ENCODE peak calls at places on chromosomes 12 and 14, in five cellular contexts. One of them, this sample, is unnamed.

GRCh38 chr14:104794641-104795467 is 694 bp downstream of the AKT1 start:
- DNase-seq in left ventricle myocardium superior: peak; percentile 65
- DNase-seq in T47D: no peak
- DNase-seq in nephron progenitor cell: peak; percentile 48
- DNase-seq in memory B cell: peak; percentile 47
- DNase-seq in this sample: no peak

GRCh38 chr14:50744242-50744641 is 76.1 kb upstream of the SAV1 start:
- DNase-seq in left ventricle myocardium superior: no peak
- DNase-seq in T47D: no peak
- DNase-seq in nephron progenitor cell: no peak
- DNase-seq in memory B cell: no peak
- DNase-seq in this sample: no peak

GRCh38 chr14:59278111-59278510 is 89.6 kb downstream of the DAAM1 start:
- DNase-seq in left ventricle myocardium superior: no peak
- DNase-seq in T47D: no peak
- DNase-seq in nephron progenitor cell: no peak
- DNase-seq in memory B cell: no peak
- DNase-seq in this sample: no peak

GRCh38 chr14:95269493-95269892 is 50.2 kb downstream of the CLMN start:
- DNase-seq in left ventricle myocardium superior: no peak
- DNase-seq in T47D: no peak
- DNase-seq in nephron progenitor cell: no peak
- DNase-seq in memory B cell: no peak
- DNase-seq in this sample: no peak

GRCh38 chr14:82872494-82872893 is 1338.8 kb upstream of the SEL1L start:
- DNase-seq in left ventricle myocardium superior: no peak
- DNase-seq in T47D: no peak
- DNase-seq in nephron progenitor cell: peak; percentile 30
- DNase-seq in memory B cell: no peak
- DNase-seq in this sample: no peak

GRCh38 chr14:100440758-100441203 is 117.6 kb downstream of the SLC25A47 start:
- DNase-seq in left ventricle myocardium superior: no peak
- DNase-seq in T47D: no peak
- DNase-seq in nephron progenitor cell: no peak
- DNase-seq in memory B cell: no peak
- DNase-seq in this sample: no peak

GRCh38 chr14:37081220-37081619 is 91.2 kb downstream of the SLC25A21 start:
- DNase-seq in left ventricle myocardium superior: no peak
- DNase-seq in T47D: no peak
- DNase-seq in nephron progenitor cell: no peak
- DNase-seq in memory B cell: no peak
- DNase-seq in this sample: no peak

GRCh38 chr14:76326918-76327689 is 48.8 kb upstream of the ESRRB start:
- DNase-seq in left ventricle myocardium superior: no peak
- DNase-seq in T47D: no peak
- DNase-seq in nephron progenitor cell: no peak
- DNase-seq in memory B cell: no peak
- DNase-seq in this sample: no peak

GRCh38 chr12:69585189-69586062 is at the start of gene CCT2:
- DNase-seq in left ventricle myocardium superior: peak; percentile 98
- DNase-seq in T47D: peak; percentile 92
- DNase-seq in nephron progenitor cell: peak; percentile 96
- DNase-seq in memory B cell: peak; percentile 91
- DNase-seq in this sample: peak; percentile 95

GRCh38 chr12:111271674-111272418 is 97.0 kb downstream of the PHETA1 start:
- DNase-seq in left ventricle myocardium superior: no peak
- DNase-seq in T47D: no peak
- DNase-seq in nephron progenitor cell: no peak
- DNase-seq in memory B cell: no peak
- DNase-seq in this sample: no peak

GRCh38 chr12:131775904-131776889 is 52.0 kb upstream of the MMP17 start:
- DNase-seq in left ventricle myocardium superior: no peak
- DNase-seq in T47D: no peak
- DNase-seq in nephron progenitor cell: no peak
- DNase-seq in memory B cell: peak; percentile 27
- DNase-seq in this sample: peak; percentile 28

GRCh38 chr14:72699852-72700257 is 194.0 kb downstream of the DPF3 start:
- DNase-seq in left ventricle myocardium superior: peak; percentile 40
- DNase-seq in T47D: no peak
- DNase-seq in nephron progenitor cell: no peak
- DNase-seq in memory B cell: no peak
- DNase-seq in this sample: no peak

GRCh38 chr12:19779393-19780056 is 340.2 kb downstream of the AEBP2 start:
- DNase-seq in left ventricle myocardium superior: peak; percentile 65
- DNase-seq in T47D: no peak
- DNase-seq in nephron progenitor cell: peak; percentile 55
- DNase-seq in memory B cell: no peak
- DNase-seq in this sample: no peak

GRCh38 chr14:99986416-99986815 is 78.8 kb upstream of the EVL start:
- DNase-seq in left ventricle myocardium superior: no peak
- DNase-seq in T47D: no peak
- DNase-seq in nephron progenitor cell: no peak
- DNase-seq in memory B cell: no peak
- DNase-seq in this sample: no peak

GRCh38 chr12:32120419-32120818 is 13.8 kb downstream of the BICD1 start:
- DNase-seq in left ventricle myocardium superior: no peak
- DNase-seq in T47D: no peak
- DNase-seq in nephron progenitor cell: no peak
- DNase-seq in memory B cell: no peak
- DNase-seq in this sample: no peak

GRCh38 chr14:88987516-88987915 is 163.1 kb downstream of the TTC8 start:
- DNase-seq in left ventricle myocardium superior: no peak
- DNase-seq in T47D: no peak
- DNase-seq in nephron progenitor cell: no peak
- DNase-seq in memory B cell: no peak
- DNase-seq in this sample: no peak

GRCh38 chr12:9133243-9133938 is 17.7 kb upstream of the A2M start:
- DNase-seq in left ventricle myocardium superior: no peak
- DNase-seq in T47D: no peak
- DNase-seq in nephron progenitor cell: no peak
- DNase-seq in memory B cell: no peak
- DNase-seq in this sample: no peak

GRCh38 chr14:95486875-95487668 is 29.4 kb downstream of the SYNE3 start:
- DNase-seq in left ventricle myocardium superior: peak; percentile 7
- DNase-seq in T47D: no peak
- DNase-seq in nephron progenitor cell: no peak
- DNase-seq in memory B cell: peak; percentile 39
- DNase-seq in this sample: no peak

GRCh38 chr14:71523630-71524320 is 408.5 kb upstream of the RGS6 start:
- DNase-seq in left ventricle myocardium superior: no peak
- DNase-seq in T47D: no peak
- DNase-seq in nephron progenitor cell: no peak
- DNase-seq in memory B cell: no peak
- DNase-seq in this sample: no peak

GRCh38 chr14:99560946-99561683 is 42.9 kb downstream of the CCDC85C start:
- DNase-seq in left ventricle myocardium superior: peak; percentile 84
- DNase-seq in T47D: no peak
- DNase-seq in nephron progenitor cell: no peak
- DNase-seq in memory B cell: no peak
- DNase-seq in this sample: no peak

GRCh38 chr12:117662220-117662619 is 300.8 kb upstream of the NOS1 start:
- DNase-seq in left ventricle myocardium superior: no peak
- DNase-seq in T47D: no peak
- DNase-seq in nephron progenitor cell: peak; percentile 10
- DNase-seq in memory B cell: no peak
- DNase-seq in this sample: no peak

GRCh38 chr14:32028599-32028998 is 48.5 kb upstream of the ARHGAP5 start:
- DNase-seq in left ventricle myocardium superior: no peak
- DNase-seq in T47D: no peak
- DNase-seq in nephron progenitor cell: no peak
- DNase-seq in memory B cell: no peak
- DNase-seq in this sample: no peak

GRCh38 chr12:3990356-3990975 is 117.3 kb upstream of the PARP11 start:
- DNase-seq in left ventricle myocardium superior: no peak
- DNase-seq in T47D: no peak
- DNase-seq in nephron progenitor cell: no peak
- DNase-seq in memory B cell: no peak
- DNase-seq in this sample: no peak

GRCh38 chr12:27911397-27911796 is 61.1 kb downstream of the PTHLH start:
- DNase-seq in left ventricle myocardium superior: no peak
- DNase-seq in T47D: no peak
- DNase-seq in nephron progenitor cell: no peak
- DNase-seq in memory B cell: no peak
- DNase-seq in this sample: no peak

GRCh38 chr14:32710351-32711102 is 228.2 kb upstream of the NPAS3 start:
- DNase-seq in left ventricle myocardium superior: no peak
- DNase-seq in T47D: no peak
- DNase-seq in nephron progenitor cell: no peak
- DNase-seq in memory B cell: no peak
- DNase-seq in this sample: no peak

GRCh38 chr14:65414961-65415589 is 2.5 kb downstream of the FUT8 start:
- DNase-seq in left ventricle myocardium superior: no peak
- DNase-seq in T47D: no peak
- DNase-seq in nephron progenitor cell: no peak
- DNase-seq in memory B cell: no peak
- DNase-seq in this sample: no peak

GRCh38 chr12:84336231-84336630 is 576.4 kb downstream of the SLC6A15 start:
- DNase-seq in left ventricle myocardium superior: no peak
- DNase-seq in T47D: no peak
- DNase-seq in nephron progenitor cell: no peak
- DNase-seq in memory B cell: no peak
- DNase-seq in this sample: no peak

GRCh38 chr12:88207921-88208640 is 66.0 kb downstream of the TMTC3 start:
- DNase-seq in left ventricle myocardium superior: no peak
- DNase-seq in T47D: no peak
- DNase-seq in nephron progenitor cell: no peak
- DNase-seq in memory B cell: no peak
- DNase-seq in this sample: no peak

GRCh38 chr12:54299515-54300266 is 1.1 kb downstream of the NFE2 start:
- DNase-seq in left ventricle myocardium superior: no peak
- DNase-seq in T47D: no peak
- DNase-seq in nephron progenitor cell: no peak
- DNase-seq in memory B cell: no peak
- DNase-seq in this sample: no peak

GRCh38 chr12:91413591-91413990 is 231.0 kb upstream of the DCN start:
- DNase-seq in left ventricle myocardium superior: no peak
- DNase-seq in T47D: no peak
- DNase-seq in nephron progenitor cell: no peak
- DNase-seq in memory B cell: no peak
- DNase-seq in this sample: no peak

GRCh38 chr12:88184196-88184595 is 42.1 kb downstream of the TMTC3 start:
- DNase-seq in left ventricle myocardium superior: no peak
- DNase-seq in T47D: no peak
- DNase-seq in nephron progenitor cell: no peak
- DNase-seq in memory B cell: no peak
- DNase-seq in this sample: no peak

This sample was measured in breast epithelium.